ENCODE peak calls at places on chromosomes 12 and 14, in six cellular contexts. Y is mesenchymal stem cell, I is H1, D is H9, H is trophoblast cell, T is IMR-90. X is an unnamed sample.

GRCh38 chr14:95097385-95097784 is 59.9 kb downstream of the DICER1 start:
- DNase-seq in T (peak), Y (no peak), H (no peak), I (no peak), D (no peak), X (no peak)

GRCh38 chr12:51626115-51626514 is 35.1 kb downstream of the SCN8A start:
- DNase-seq in T (no peak), I (no peak), H (no peak), D (no peak), Y (no peak), X (no peak)

GRCh38 chr14:102799684-102800562 is 22.7 kb downstream of the TRAF3 start:
- DNase-seq in Y (peak), H (no peak), T (peak), D (no peak), I (no peak), X (no peak)

GRCh38 chr14:76955575-76956252 is 72.8 kb downstream of the IRF2BPL start:
- DNase-seq in Y (peak), H (peak), T (peak), D (peak), I (no peak), X (no peak)

GRCh38 chr14:52266782-52267181 is 716 bp upstream of the PTGDR start:
- DNase-seq in I (no peak), H (no peak), Y (no peak), D (no peak), T (no peak), X (no peak)

GRCh38 chr14:95998656-95999055 is 40.5 kb upstream of the C14orf132 start:
- DNase-seq in T (peak), H (peak), Y (peak), I (no peak), D (no peak), X (no peak)

GRCh38 chr14:94890755-94891154 is 120.8 kb upstream of the GSC start:
- DNase-seq in T (no peak), D (no peak), I (no peak), Y (no peak), H (peak), X (no peak)

GRCh38 chr14:65622703-65623102 is 210.2 kb downstream of the FUT8 start:
- DNase-seq in H (no peak), Y (no peak), T (no peak), I (no peak), D (no peak), X (no peak)

GRCh38 chr12:94592080-94592479 is 58.3 kb downstream of the TMCC3 start:
- DNase-seq in D (no peak), I (no peak), H (no peak), Y (no peak), T (no peak), X (no peak)

GRCh38 chr14:104624939-104625338 is 20.4 kb upstream of the TMEM179 start:
- DNase-seq in I (no peak), Y (no peak), T (no peak), D (no peak), H (no peak), X (no peak)

GRCh38 chr12:53128780-53129747 is 25.8 kb downstream of the SOAT2 start:
- DNase-seq in H (no peak), I (no peak), T (no peak), Y (no peak), D (no peak), X (no peak)

DNA sequence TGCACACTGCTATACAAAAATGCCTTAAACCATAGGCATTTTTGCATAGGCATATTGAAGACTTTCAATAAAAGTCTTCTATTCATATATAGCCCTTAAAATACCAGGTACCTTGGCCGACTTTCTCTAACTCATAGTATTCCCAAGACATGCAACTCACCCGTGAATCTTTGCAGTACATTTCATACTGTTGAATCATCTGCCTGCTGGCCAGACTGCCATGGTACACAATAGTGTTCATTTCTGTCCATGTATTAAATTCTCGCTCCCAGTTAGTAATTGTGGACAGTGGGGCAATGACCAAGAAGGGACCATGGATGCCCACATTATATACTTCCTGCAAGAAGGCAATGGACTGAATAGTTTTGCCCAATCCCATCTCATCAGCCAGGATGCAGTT is 24.3 kb upstream of the SUPT16H start:
- DNase-seq in Y (peak), H (peak), D (no peak), I (no peak), T (peak), X (no peak)
- H3K14ac ChIP-seq in Y (no peak), H (no peak), D (no peak), I (no peak), T (no peak), X (no peak)

GRCh38 chr12:13248956-13249355 is 52.4 kb downstream of the EMP1 start:
- DNase-seq in D (no peak), Y (no peak), H (no peak), I (no peak), T (no peak), X (no peak)

GRCh38 chr12:13250416-13250815 is 53.9 kb downstream of the EMP1 start:
- DNase-seq in H (peak), T (peak), Y (no peak), D (no peak), I (no peak), X (no peak)

GRCh38 chr12:13243516-13244070 is 47.1 kb downstream of the EMP1 start:
- DNase-seq in I (no peak), T (peak), H (no peak), Y (no peak), D (no peak), X (no peak)

GRCh38 chr12:13251496-13251895 is 55.0 kb downstream of the EMP1 start:
- DNase-seq in T (no peak), I (no peak), Y (no peak), D (no peak), H (no peak), X (no peak)

GRCh38 chr12:13247596-13247995 is 51.1 kb downstream of the EMP1 start:
- DNase-seq in D (no peak), Y (no peak), H (no peak), I (no peak), T (no peak), X (no peak)
- H3K14ac ChIP-seq in D (no peak), Y (no peak), H (no peak), I (no peak), T (no peak), X (no peak)

GRCh38 chr12:10741836-10742235 is 18.7 kb upstream of the YBX3 start:
- DNase-seq in D (no peak), T (no peak), Y (no peak), H (no peak), I (no peak), X (no peak)
- H3K14ac ChIP-seq in D (no peak), T (no peak), Y (no peak), H (no peak), I (no peak), X (no peak)

DNA sequence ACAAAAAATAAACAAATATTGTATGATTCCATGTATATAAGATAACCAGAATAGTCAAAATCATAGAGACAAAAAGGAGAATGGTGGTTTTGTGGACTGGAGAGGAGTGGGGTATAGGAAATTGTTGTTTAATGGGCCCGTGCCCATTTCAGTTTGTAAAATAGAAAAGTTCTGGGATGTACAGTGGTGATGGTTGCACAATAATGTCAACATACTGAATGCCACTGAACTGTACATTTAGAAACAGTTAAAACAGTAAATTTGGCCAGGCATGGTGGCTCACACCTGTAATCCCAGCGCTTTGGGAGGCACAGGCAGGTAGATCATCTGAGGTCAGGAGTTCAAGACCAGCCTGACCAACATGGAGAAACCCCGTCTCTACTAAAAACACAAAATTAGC is 40.1 kb downstream of the NUMB start:
- DNase-seq in T (no peak), D (no peak), I (no peak), H (no peak), Y (no peak), X (no peak)
- H3K14ac ChIP-seq in T (no peak), D (no peak), I (no peak), H (no peak), Y (no peak), X (no peak)